ENCODE peak calls at places on chromosomes 4 and X, in four cellular contexts. Y, O, S and T are unnamed samples.

GRCh38 chrX:119734897-119735339 is 23.5 kb upstream of the SOWAHD start:
- DNase-seq in Y (no peak), O (no peak), S (no peak), T (peak)

GRCh38 chr4:153464068-153464467 is 2.1 kb upstream of the TMEM131L start:
- DNase-seq in Y (no peak), O (no peak), S (peak), T (no peak)

GRCh38 chr4:140635606-140636005 is 66.8 kb upstream of the UCP1 start:
- DNase-seq in Y (peak), O (peak), S (no peak), T (no peak)

GRCh38 chrX:101417981-101418841 is 10.2 kb downstream of the HNRNPH2 start:
- DNase-seq in Y (no peak), O (no peak), S (no peak), T (peak)

GRCh38 chr4:38489924-38490639 is 173.9 kb upstream of the KLF3 start:
- DNase-seq in Y (peak), O (no peak), S (no peak), T (no peak)

GRCh38 chrX:39752820-39753219 is 344.9 kb downstream of the BCOR start:
- DNase-seq in Y (no peak), O (no peak), S (no peak), T (no peak)

GRCh38 chr4:91963489-91963888 is 340.3 kb upstream of the GRID2 start:
- DNase-seq in Y (no peak), O (no peak), S (no peak), T (no peak)

GRCh38 chr4:46389301-46389761 is 597 bp downstream of the GABRA2 start:
- DNase-seq in Y (peak), O (no peak), S (no peak), T (peak)

GRCh38 chrX:46279214-46279924 is 265.9 kb downstream of the ZNF674 start:
- DNase-seq in Y (no peak), O (no peak), S (no peak), T (no peak)

GRCh38 chr4:86960557-86960959 is 25.7 kb downstream of the AFF1 start:
- DNase-seq in Y (peak), O (no peak), S (peak), T (no peak)

DNA sequence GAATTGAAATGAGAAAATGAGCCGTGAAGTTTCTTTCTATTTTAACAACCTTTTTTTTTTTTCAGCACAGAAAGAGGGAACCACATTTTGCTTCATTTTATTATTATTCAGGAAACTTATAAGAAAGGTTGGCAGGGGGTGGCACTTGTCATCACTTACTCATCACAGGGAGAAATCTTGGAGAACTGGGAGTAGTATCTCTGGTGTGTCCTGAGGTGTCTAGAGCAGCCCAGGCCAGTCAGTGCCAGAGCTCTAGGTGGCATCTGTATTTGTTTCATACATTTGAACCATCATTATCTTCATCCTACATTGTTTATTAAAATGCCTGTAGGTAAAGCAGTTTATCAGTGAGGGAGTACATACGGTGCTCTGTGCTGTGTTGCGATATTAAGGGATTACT is 43.8 kb upstream of the ARHGAP24 start:
- DNase-seq in Y (no peak), O (no peak), S (no peak), T (no peak)
- TF ChIP-seq ELF1 in Y (no peak), O (no peak), S (no peak), T (no peak)

GRCh38 chr4:105194328-105195231 is 47.9 kb downstream of the TET2 start:
- DNase-seq in Y (no peak), O (no peak), S (no peak), T (no peak)

GRCh38 chr4:105192910-105193309 is 46.2 kb downstream of the TET2 start:
- DNase-seq in Y (peak), O (no peak), S (no peak), T (no peak)

GRCh38 chr4:105189855-105190650 is 43.4 kb downstream of the TET2 start:
- DNase-seq in Y (no peak), O (no peak), S (no peak), T (no peak)

GRCh38 chr4:105192474-105192873 is 45.8 kb downstream of the TET2 start:
- DNase-seq in Y (no peak), O (no peak), S (no peak), T (no peak)

DNA sequence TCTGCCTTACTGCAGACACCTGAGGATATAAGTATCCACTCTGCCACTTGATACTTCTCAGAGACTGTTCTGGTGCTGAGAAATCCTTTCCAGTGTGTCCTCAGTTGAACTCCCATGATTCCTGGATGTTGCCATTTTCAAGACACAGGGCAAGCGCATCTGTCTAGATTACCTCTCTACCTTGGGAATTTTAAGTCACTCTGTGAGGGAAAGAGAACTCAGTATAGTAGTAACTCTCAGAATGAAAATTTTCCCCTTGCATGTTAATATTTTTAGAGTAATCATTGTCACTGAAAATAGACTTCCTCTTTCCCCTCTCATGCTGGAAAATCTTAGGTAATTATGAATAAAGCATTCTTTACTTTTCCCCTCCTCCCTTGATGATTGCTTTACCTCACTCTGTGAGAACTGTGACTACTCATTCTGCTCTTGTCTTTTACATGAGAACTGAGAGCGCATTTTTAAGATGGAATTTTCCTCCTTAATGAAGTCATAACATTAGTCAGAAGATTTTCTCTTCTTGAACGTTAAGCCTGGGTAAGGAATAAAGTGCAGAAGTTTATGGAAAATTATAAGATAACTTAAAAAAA is 45.0 kb downstream of the TET2 start:
- DNase-seq in Y (no peak), O (no peak), S (no peak), T (no peak)
- TF ChIP-seq ELF1 in Y (no peak), O (no peak), S (no peak), T (no peak)

GRCh38 chrX:102720237-102721168 is at the start of gene GPRASP3:
- DNase-seq in Y (no peak), O (no peak), S (peak), T (peak)
- TF ChIP-seq ELF1 in Y (no peak), O (no peak), S (no peak), T (no peak)

DNA sequence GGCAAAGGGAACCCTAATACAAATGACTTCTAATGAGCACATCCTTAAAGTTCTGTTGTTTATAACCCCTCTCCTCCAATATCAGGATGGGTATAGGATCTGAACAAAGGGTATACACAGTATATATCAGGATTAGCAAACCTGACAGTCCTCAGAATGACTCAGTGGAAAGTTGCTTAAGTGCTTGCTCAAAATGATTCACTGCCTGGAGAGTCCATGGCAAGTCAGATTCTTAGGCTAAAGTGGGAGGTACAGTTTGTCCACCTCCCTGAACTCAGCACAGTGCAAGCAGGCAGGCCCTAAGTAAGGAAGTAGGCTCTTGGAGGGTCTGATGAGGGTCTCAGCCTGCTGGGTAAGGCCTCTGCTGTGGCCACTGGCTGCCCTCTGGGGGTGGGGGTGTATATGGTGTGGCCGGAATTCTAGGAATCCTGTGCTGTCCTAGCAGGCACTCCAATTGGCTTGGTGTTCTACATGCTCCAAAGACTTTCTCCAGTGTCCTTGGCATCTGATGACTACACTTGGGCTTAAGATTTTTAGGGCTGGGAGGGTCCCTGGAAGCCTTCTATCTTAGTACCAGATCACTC is 54.3 kb downstream of the CHRDL1 start:
- DNase-seq in Y (no peak), O (no peak), S (no peak), T (no peak)
- TF ChIP-seq ELF1 in Y (no peak), O (no peak), S (no peak), T (no peak)

DNA sequence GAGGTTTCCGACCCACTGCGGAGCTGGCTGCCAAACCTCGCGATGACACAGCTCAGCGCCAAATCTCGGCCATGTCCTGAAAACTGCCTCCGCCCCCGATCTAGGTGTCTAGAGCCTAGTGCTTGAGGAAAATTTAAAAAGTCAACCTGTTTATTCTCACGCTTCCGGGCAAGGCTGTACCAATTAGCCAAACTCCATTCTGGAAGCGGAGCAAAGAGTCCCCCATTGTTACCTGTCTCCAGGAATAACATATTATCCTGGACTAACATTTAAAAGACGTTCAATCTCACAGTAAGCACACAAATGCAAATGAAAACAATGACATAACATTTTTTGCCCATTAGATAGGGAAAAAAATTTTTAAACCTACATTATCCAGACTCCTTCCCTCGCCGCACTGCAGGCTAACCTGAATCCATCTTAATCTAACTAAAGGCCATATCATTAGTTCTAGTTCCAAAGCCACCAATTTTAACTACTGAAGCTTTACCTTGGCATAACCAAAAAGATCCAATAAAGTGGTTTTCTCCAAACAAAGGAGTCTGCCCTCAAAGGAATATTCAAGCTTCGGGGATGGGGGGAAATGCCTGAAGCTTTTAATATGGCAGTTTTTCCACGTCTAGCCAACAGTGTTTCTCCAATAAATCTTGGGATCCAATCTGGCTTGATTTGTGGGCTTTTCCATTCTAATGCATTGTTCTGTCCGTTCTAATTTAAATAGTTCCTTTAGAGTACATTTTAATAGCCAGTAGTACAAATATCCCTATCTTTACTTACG is 1.9 kb downstream of the HUWE1 start:
- DNase-seq in Y (no peak), O (no peak), S (no peak), T (no peak)
- TF ChIP-seq ELF1 in Y (no peak), O (no peak), S (peak), T (no peak)

GRCh38 chrX:122092978-122093377 is 1045.6 kb downstream of the GLUD2 start:
- DNase-seq in Y (no peak), O (no peak), S (no peak), T (no peak)

GRCh38 chrX:122091571-122091970 is 1044.2 kb downstream of the GLUD2 start:
- DNase-seq in Y (no peak), O (no peak), S (no peak), T (no peak)

DNA sequence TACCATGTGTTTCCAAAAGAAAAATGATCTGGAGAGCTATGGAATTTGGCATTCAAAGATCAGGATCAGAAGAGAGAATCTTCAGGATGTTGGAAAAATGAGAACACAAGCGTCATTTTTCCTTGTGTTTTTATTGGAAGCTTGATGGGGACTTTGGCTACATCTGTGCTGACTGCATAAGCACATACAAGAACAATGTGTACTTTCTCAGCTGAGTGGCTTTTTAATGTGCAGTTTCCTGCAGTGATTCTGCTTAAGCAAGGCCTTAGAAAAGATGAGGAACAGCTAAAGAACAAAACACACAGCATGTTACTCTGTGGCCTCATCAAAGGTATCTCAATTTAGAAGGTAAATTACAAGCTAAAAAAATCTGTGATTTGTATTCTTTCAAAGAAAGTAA is 1039.9 kb downstream of the GLUD2 start:
- DNase-seq in Y (no peak), O (no peak), S (no peak), T (no peak)
- TF ChIP-seq ELF1 in Y (no peak), O (no peak), S (no peak), T (no peak)